ENCODE peak calls at places on chromosomes 5 and 9, in nine cellular contexts. A, M, P, D, I, W, S, Q and L are unnamed samples.

GRCh38 chr9:119968837-119969707 is 599.8 kb upstream of the BRINP1 start:
- DNase-seq in I (peak; percentile 60), M (peak; percentile 63), S (peak; percentile 61), P (peak; percentile 48), A (peak; percentile 90), D (peak; percentile 88), Q (peak; percentile 67), W (peak; percentile 73), L (peak; percentile 85)

GRCh38 chr5:161096006-161096405 is 244.0 kb upstream of the ATP10B start:
- DNase-seq in W (no peak), Q (no peak), A (no peak), I (no peak), M (no peak), S (no peak), P (no peak), D (no peak), L (no peak)

GRCh38 chr5:89878140-89878570 is 531.4 kb downstream of the CETN3 start:
- DNase-seq in P (peak; percentile 23), D (peak; percentile 3), A (no peak), M (peak; percentile 88), I (no peak), W (no peak), S (peak; percentile 54), Q (peak; percentile 99), L (no peak)

GRCh38 chr9:129486496-129487306 is 134.2 kb downstream of the C9orf50 start:
- DNase-seq in M (peak; percentile 58), S (peak; percentile 57), I (no peak), Q (no peak), P (peak; percentile 83), W (peak; percentile 80), A (peak; percentile 95), D (peak; percentile 29), L (peak; percentile 98)

GRCh38 chr9:116059466-116059865 is 94.1 kb upstream of the PAPPA start:
- DNase-seq in Q (no peak), I (no peak), W (no peak), M (peak; percentile 79), A (no peak), P (no peak), S (no peak), D (no peak), L (no peak)

GRCh38 chr9:21744874-21745273 is 57.6 kb upstream of the MTAP start:
- DNase-seq in M (peak; percentile 89), D (no peak), Q (no peak), P (peak; percentile 52), I (no peak), W (no peak), A (no peak), S (peak; percentile 7), L (no peak)

GRCh38 chr9:76459691-76460635 is 981 bp downstream of the GCNT1 start:
- DNase-seq in S (peak; percentile 62), P (peak; percentile 49), W (peak; percentile 25), M (peak; percentile 64), D (peak; percentile 76), I (peak; percentile 49), A (peak; percentile 55), Q (no peak), L (no peak)

GRCh38 chr9:85178486-85178885 is 509.0 kb downstream of the NTRK2 start:
- DNase-seq in S (no peak), M (no peak), I (no peak), P (no peak), A (no peak), Q (no peak), W (no peak), D (peak; percentile 30), L (no peak)

GRCh38 chr5:180007582-180007981 is 64.0 kb downstream of the RNF130 start:
- DNase-seq in M (no peak), D (peak; percentile 77), P (no peak), A (peak; percentile 63), Q (no peak), I (no peak), S (no peak), W (peak; percentile 22), L (no peak)

GRCh38 chr5:56076486-56076885 is 81.7 kb upstream of the IL6ST start:
- DNase-seq in D (no peak), P (no peak), Q (no peak), M (no peak), S (no peak), I (no peak), W (no peak), A (no peak), L (no peak)

GRCh38 chr5:93476211-93476851 is 104.7 kb downstream of the NR2F1-AS1 start:
- DNase-seq in D (no peak), P (no peak), A (no peak), M (no peak), Q (no peak), S (peak; percentile 33), W (no peak), I (no peak), L (no peak)

GRCh38 chr5:136311999-136312398 is 53.3 kb downstream of the TRPC7 start:
- DNase-seq in I (no peak), A (no peak), Q (no peak), W (no peak), M (no peak), S (no peak), P (no peak), D (no peak), L (no peak)

GRCh38 chr9:105475302-105475701 is 27.5 kb downstream of the FSD1L start:
- DNase-seq in A (no peak), I (no peak), W (no peak), M (peak; percentile 48), Q (peak; percentile 28), D (peak; percentile 37), P (peak; percentile 24), S (peak; percentile 64), L (no peak)

GRCh38 chr5:73733219-73733618 is 107.2 kb downstream of the ARHGEF28 start:
- DNase-seq in P (peak; percentile 31), M (peak; percentile 39), S (peak; percentile 72), Q (no peak), I (peak; percentile 23), W (no peak), A (no peak), D (no peak), L (no peak)

GRCh38 chr5:43123887-43124286 is 3.2 kb downstream of the ZNF131 start:
- DNase-seq in I (no peak), P (no peak), M (no peak), S (no peak), Q (no peak), W (no peak), A (no peak), D (no peak), L (no peak)

GRCh38 chr5:181207214-181207959 is 2.4 kb upstream of the TRIM7 start:
- DNase-seq in A (peak; percentile 90), I (peak; percentile 71), P (peak; percentile 84), S (peak; percentile 93), M (peak; percentile 92), W (peak; percentile 80), Q (peak; percentile 76), D (peak; percentile 73), L (peak; percentile 90)

GRCh38 chr5:117892360-117892759 is 1096.0 kb downstream of the DTWD2 start:
- DNase-seq in I (no peak), P (no peak), W (no peak), M (no peak), S (no peak), A (no peak), Q (no peak), D (no peak), L (no peak)

GRCh38 chr5:172453206-172453985 is 929 bp downstream of the SH3PXD2B start:
- DNase-seq in S (peak; percentile 74), P (peak; percentile 59), A (peak; percentile 83), Q (peak; percentile 51), W (no peak), M (peak; percentile 75), I (no peak), D (peak; percentile 88), L (no peak)
- TF ChIP-seq CTCF in S (peak; percentile 56), P (peak; percentile 67), A (peak; percentile 58), Q (peak; percentile 82), W (no peak), M (peak; percentile 72), I (no peak), D (peak; percentile 69), L (peak; percentile 54)

DNA sequence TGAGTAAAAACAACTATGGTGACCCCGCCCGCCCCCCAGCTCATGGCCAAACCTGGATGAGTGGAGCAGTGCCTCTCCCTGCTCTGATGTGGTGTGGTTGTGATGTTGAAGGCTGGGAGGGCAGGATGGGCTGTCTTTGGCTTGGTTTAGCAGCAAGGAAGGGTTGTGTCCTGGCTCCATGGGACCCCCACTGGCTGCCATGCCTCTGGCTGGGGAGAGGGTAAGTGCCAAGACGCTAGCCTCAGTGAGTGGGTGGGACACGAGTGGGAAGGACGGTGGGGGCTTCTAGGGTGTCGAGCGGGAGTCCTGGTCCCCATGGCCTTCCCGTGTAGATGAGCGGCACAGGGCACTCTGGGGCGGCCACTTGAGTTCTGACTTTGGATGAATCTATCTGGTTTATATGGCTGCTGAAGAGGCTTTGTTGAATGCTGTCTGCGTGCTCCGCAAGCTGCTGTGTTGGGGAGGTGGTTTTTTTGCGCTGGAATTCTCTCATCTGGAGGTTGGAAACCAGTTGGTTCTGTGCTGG is 50.4 kb downstream of the DAB2IP start:
- DNase-seq in A (no peak), M (no peak), Q (no peak), S (no peak), P (no peak), I (no peak), W (no peak), D (no peak), L (no peak)
- H3K4me3 ChIP-seq in A (no peak overlapping the region), M (no peak overlapping the region), Q (no peak overlapping the region), S (no peak overlapping the region), P (no peak overlapping the region), I (no peak overlapping the region), W (no peak overlapping the region), D (no peak overlapping the region), L (no peak overlapping the region)

GRCh38 chr9:134662143-134662876 is 20.7 kb downstream of the COL5A1 start:
- DNase-seq in Q (peak; percentile 75), I (no peak), W (peak; percentile 61), P (peak; percentile 94), D (no peak), S (peak; percentile 88), M (peak; percentile 91), A (peak; percentile 68), L (no peak)

GRCh38 chr9:134659688-134660131 is 18.1 kb downstream of the COL5A1 start:
- DNase-seq in S (no peak), P (no peak), M (no peak), A (no peak), Q (no peak), I (no peak), D (no peak), W (no peak), L (no peak)

GRCh38 chr9:134661791-134662142 is 20.2 kb downstream of the COL5A1 start:
- DNase-seq in Q (no peak), I (no peak), A (no peak), M (peak; percentile 79), P (peak; percentile 87), D (no peak), W (no peak), S (peak; percentile 80), L (peak; percentile 90)

GRCh38 chr9:134661299-134661698 is 19.7 kb downstream of the COL5A1 start:
- DNase-seq in S (no peak), D (no peak), W (no peak), I (no peak), Q (no peak), M (no peak), A (no peak), P (peak; percentile 59), L (no peak)

GRCh38 chr9:134660407-134660806 is 18.8 kb downstream of the COL5A1 start:
- DNase-seq in Q (no peak), I (no peak), S (no peak), D (no peak), P (no peak), A (no peak), M (peak; percentile 38), W (no peak), L (no peak)
- TF ChIP-seq CTCF in Q (peak; percentile 75), I (no peak), S (peak; percentile 49), D (peak; percentile 55), P (peak; percentile 78), A (peak; percentile 28), M (peak; percentile 80), W (peak; percentile 35), L (peak; percentile 22)

GRCh38 chr9:122213102-122213588 is 15.6 kb downstream of the LHX6 start:
- DNase-seq in A (no peak), I (no peak), W (no peak), M (no peak), Q (no peak), P (no peak), S (no peak), D (no peak), L (no peak)
- H3K4me3 ChIP-seq in A (no peak overlapping the region), I (peak overlapping the region; percentile 53), W (peak overlapping the region; percentile 13), M (no peak overlapping the region), Q (no peak overlapping the region), P (no peak overlapping the region), S (no peak overlapping the region), D (peak overlapping the region; percentile 45), L (peak overlapping the region; percentile 38)